ENCODE peak calls at places on chromosome 9, in four cellular contexts. One of them, this sample, is unnamed.

GRCh38 chr9:134413890-134414731 is 87.9 kb downstream of the RXRA start:
- DNase-seq in fibroblast of lung: peak; percentile 92
- DNase-seq in psoas muscle: peak; percentile 79
- DNase-seq in HFFc6: peak; percentile 76
- DNase-seq in this sample: peak; percentile 66

GRCh38 chr9:110016340-110016739 is 191.6 kb downstream of the C9orf152 start:
- DNase-seq in psoas muscle: no peak
- DNase-seq in HFFc6: peak; percentile 73
- DNase-seq in fibroblast of lung: peak; percentile 94
- DNase-seq in this sample: peak; percentile 84

GRCh38 chr9:36193049-36193448 is 2.3 kb downstream of the CLTA start:
- DNase-seq in HFFc6: no peak
- DNase-seq in psoas muscle: no peak
- DNase-seq in fibroblast of lung: no peak
- DNase-seq in this sample: no peak

GRCh38 chr9:24413651-24414050 is 132.0 kb downstream of the IZUMO3 start:
- DNase-seq in HFFc6: no peak
- DNase-seq in fibroblast of lung: peak; percentile 51
- DNase-seq in psoas muscle: no peak
- DNase-seq in this sample: no peak

GRCh38 chr9:128913048-128913900 is 7.5 kb upstream of the PHYHD1 start:
- DNase-seq in psoas muscle: no peak
- DNase-seq in HFFc6: no peak
- DNase-seq in fibroblast of lung: no peak
- DNase-seq in this sample: no peak

GRCh38 chr9:110351009-110351467 is 13.4 kb upstream of the TXNDC8 start:
- DNase-seq in psoas muscle: no peak
- DNase-seq in HFFc6: peak; percentile 83
- DNase-seq in fibroblast of lung: peak; percentile 91
- DNase-seq in this sample: peak; percentile 77

GRCh38 chr9:113137196-113138168 is 13.3 kb upstream of the SLC31A2 start:
- DNase-seq in psoas muscle: no peak
- DNase-seq in HFFc6: no peak
- DNase-seq in fibroblast of lung: no peak
- DNase-seq in this sample: no peak

GRCh38 chr9:6838158-6838557 is 80.4 kb downstream of the KDM4C start:
- DNase-seq in psoas muscle: no peak
- DNase-seq in fibroblast of lung: no peak
- DNase-seq in HFFc6: no peak
- DNase-seq in this sample: no peak

GRCh38 chr9:137253717-137254623 is 1.2 kb upstream of the NELFB start:
- DNase-seq in fibroblast of lung: no peak
- DNase-seq in psoas muscle: no peak
- DNase-seq in HFFc6: no peak
- DNase-seq in this sample: no peak

GRCh38 chr9:134894136-134894860 is 13.7 kb downstream of the FCN2 start:
- DNase-seq in HFFc6: no peak
- DNase-seq in psoas muscle: no peak
- DNase-seq in fibroblast of lung: no peak
- DNase-seq in this sample: no peak

GRCh38 chr9:95954940-95955339 is 79.4 kb downstream of the ERCC6L2 start:
- DNase-seq in fibroblast of lung: peak; percentile 6
- DNase-seq in psoas muscle: no peak
- DNase-seq in HFFc6: no peak
- DNase-seq in this sample: no peak

GRCh38 chr9:95129651-95130291 is 187.7 kb downstream of the FANCC start:
- DNase-seq in psoas muscle: no peak
- DNase-seq in fibroblast of lung: no peak
- DNase-seq in HFFc6: no peak
- DNase-seq in this sample: no peak

This sample was measured in HCEC 1CT.